ENCODE peak calls at places on chromosomes 13 and 19, in seven cellular contexts. J, R, Q, I, O, F and S are unnamed samples.

GRCh38 chr13:86986448-86986847 is 684.7 kb upstream of the SLITRK5 start:
- DNase-seq in J (no peak), R (no peak), Q (no peak), I (no peak), O (no peak), F (no peak), S (peak)

GRCh38 chr13:73107459-73107858 is 48.7 kb downstream of the KLF5 start:
- DNase-seq in J (no peak), R (no peak), Q (no peak), I (no peak), O (no peak), F (no peak), S (no peak)

GRCh38 chr19:16463991-16464575 is 7.7 kb downstream of the EPS15L1 start:
- DNase-seq in J (no peak), R (peak), Q (no peak), I (no peak), O (peak), F (no peak), S (peak)

GRCh38 chr13:85068231-85068630 is 731.0 kb downstream of the SLITRK6 start:
- DNase-seq in J (no peak), R (no peak), Q (no peak), I (no peak), O (no peak), F (no peak), S (no peak)

GRCh38 chr13:47250141-47250540 is 353.3 kb upstream of the HTR2A start:
- DNase-seq in J (no peak), R (peak), Q (no peak), I (no peak), O (peak), F (no peak), S (no peak)

GRCh38 chr19:40191836-40192646 is 815 bp downstream of the MAP3K10 start:
- DNase-seq in J (no peak), R (peak), Q (peak), I (peak), O (peak), F (no peak), S (no peak)

GRCh38 chr19:5789201-5789795 is 1.7 kb downstream of the DUS3L start:
- DNase-seq in J (no peak), R (no peak), Q (no peak), I (no peak), O (no peak), F (no peak), S (no peak)

GRCh38 chr19:30662211-30662861 is 290.2 kb downstream of the ZNF536 start:
- DNase-seq in J (no peak), R (no peak), Q (no peak), I (no peak), O (no peak), F (no peak), S (peak)

GRCh38 chr19:17095141-17095919 is 19.8 kb downstream of the MYO9B start:
- DNase-seq in J (no peak), R (peak), Q (no peak), I (no peak), O (peak), F (no peak), S (no peak)

GRCh38 chr19:42074513-42075363 is 1.2 kb upstream of the ZNF574 start:
- DNase-seq in J (peak), R (no peak), Q (no peak), I (no peak), O (peak), F (no peak), S (no peak)

GRCh38 chr13:36251012-36251411 is 36.7 kb upstream of the SOHLH2 start:
- DNase-seq in J (no peak), R (no peak), Q (no peak), I (no peak), O (no peak), F (no peak), S (no peak)

GRCh38 chr13:80037505-80037888 is 303.4 kb downstream of the SPRY2 start:
- DNase-seq in J (peak), R (peak), Q (no peak), I (no peak), O (peak), F (no peak), S (no peak)

GRCh38 chr19:28585796-28586195 is 627.2 kb downstream of the UQCRFS1 start:
- DNase-seq in J (no peak), R (no peak), Q (no peak), I (no peak), O (no peak), F (no peak), S (no peak)

GRCh38 chr19:33052352-33052972 is 12.2 kb downstream of the RHPN2 start:
- DNase-seq in J (peak), R (peak), Q (no peak), I (no peak), O (peak), F (peak), S (peak)

GRCh38 chr13:92390217-92390616 is 836.4 kb upstream of the GPC6 start:
- DNase-seq in J (no peak), R (no peak), Q (no peak), I (no peak), O (no peak), F (no peak), S (no peak)